ENCODE peak calls at places on chromosome 15, in ten cellular contexts. Z is M059J; A is effector memory CD8-positive, alpha-beta T cell; U is suprapubic skin; R is GM12865; W is activated T-cell treated with anti-CD3 and anti-CD28 coated beads for 1 hour; V is HT1080; S is CD8-positive, alpha-beta memory T cell; B is heart left ventricle; K is psoas muscle. N is an unnamed sample.

GRCh38 chr15:95994418-95994817 is 336.1 kb upstream of the NR2F2 start:
- DNase-seq in Z (peak), A (no peak), U (no peak), R (no peak), W (no peak), V (peak), S (no peak), B (no peak), K (no peak), N (no peak)

GRCh38 chr15:67048281-67049279 is 16.8 kb upstream of the SMAD3 start:
- DNase-seq in Z (peak), A (no peak), U (no peak), R (no peak), W (no peak), V (peak), S (no peak), B (no peak), K (no peak), N (no peak)

GRCh38 chr15:38690737-38691332 is 126.2 kb upstream of the RASGRP1 start:
- DNase-seq in Z (peak), A (peak), U (no peak), R (peak), W (peak), V (peak), S (peak), B (no peak), K (peak), N (no peak)

GRCh38 chr15:88834211-88834812 is 31.1 kb downstream of the ACAN start:
- DNase-seq in Z (peak), A (peak), U (no peak), R (peak), W (peak), V (peak), S (peak), B (no peak), K (peak), N (no peak)

GRCh38 chr15:73488698-73489097 is 45.7 kb downstream of the REC114 start:
- DNase-seq in Z (no peak), A (no peak), U (no peak), R (no peak), W (no peak), V (no peak), S (no peak), B (no peak), K (no peak), N (no peak)

GRCh38 chr15:50077655-50078054 is 41.4 kb downstream of the ATP8B4 start:
- DNase-seq in Z (no peak), A (no peak), U (no peak), R (no peak), W (no peak), V (no peak), S (no peak), B (no peak), K (no peak), N (no peak)

GRCh38 chr15:75207618-75208500 is 6.2 kb downstream of the C15orf39 start:
- DNase-seq in Z (no peak), A (no peak), U (no peak), R (no peak), W (no peak), V (no peak), S (no peak), B (peak), K (no peak), N (no peak)

GRCh38 chr15:67422296-67422695 is 98.6 kb upstream of the C15orf61 start:
- DNase-seq in Z (no peak), A (no peak), U (no peak), R (no peak), W (no peak), V (no peak), S (no peak), B (no peak), K (no peak), N (no peak)